ENCODE peak calls at places on chromosomes 5 and 9, in seven cellular contexts. One of them, this sample, is unnamed.

GRCh38 chr9:94800424-94801117 is 74.1 kb downstream of the AOPEP start:
- DNase-seq in testis: no peak
- DNase-seq in foreskin fibroblast: peak; percentile 42
- DNase-seq in cerebellar nuclear complex: no peak
- DNase-seq in NCI-H524: no peak
- DNase-seq in astrocyte of the spinal cord: peak; percentile 39
- DNase-seq in NCI-H69: no peak
- DNase-seq in this sample: no peak

GRCh38 chr5:1868886-1869285 is 13.8 kb downstream of the IRX4 start:
- DNase-seq in cerebellar nuclear complex: no peak
- DNase-seq in NCI-H69: no peak
- DNase-seq in testis: no peak
- DNase-seq in astrocyte of the spinal cord: no peak
- DNase-seq in NCI-H524: no peak
- DNase-seq in foreskin fibroblast: no peak
- DNase-seq in this sample: no peak

GRCh38 chr5:113128082-113128481 is 151.5 kb downstream of the DCP2 start:
- DNase-seq in cerebellar nuclear complex: no peak
- DNase-seq in astrocyte of the spinal cord: no peak
- DNase-seq in NCI-H524: peak; percentile 76
- DNase-seq in foreskin fibroblast: no peak
- DNase-seq in testis: no peak
- DNase-seq in NCI-H69: no peak
- DNase-seq in this sample: no peak

GRCh38 chr9:87276327-87276841 is 221.3 kb upstream of the DAPK1 start:
- DNase-seq in NCI-H69: no peak
- DNase-seq in astrocyte of the spinal cord: peak; percentile 90
- DNase-seq in testis: no peak
- DNase-seq in cerebellar nuclear complex: no peak
- DNase-seq in foreskin fibroblast: peak; percentile 83
- DNase-seq in NCI-H524: no peak
- DNase-seq in this sample: no peak

GRCh38 chr5:134240421-134240962 is 14.6 kb upstream of the PPP2CA start:
- DNase-seq in astrocyte of the spinal cord: peak; percentile 85
- DNase-seq in testis: peak; percentile 26
- DNase-seq in NCI-H69: peak; percentile 77
- DNase-seq in cerebellar nuclear complex: peak; percentile 84
- DNase-seq in foreskin fibroblast: peak; percentile 80
- DNase-seq in NCI-H524: peak; percentile 25
- DNase-seq in this sample: peak; percentile 52

GRCh38 chr5:42583322-42583721 is 160.1 kb downstream of the GHR start:
- DNase-seq in astrocyte of the spinal cord: peak; percentile 48
- DNase-seq in testis: peak; percentile 72
- DNase-seq in foreskin fibroblast: peak; percentile 79
- DNase-seq in cerebellar nuclear complex: no peak
- DNase-seq in NCI-H524: peak; percentile 58
- DNase-seq in NCI-H69: peak; percentile 51
- DNase-seq in this sample: no peak

GRCh38 chr9:119322137-119322695 is 47.0 kb downstream of the BRINP1 start:
- DNase-seq in foreskin fibroblast: no peak
- DNase-seq in NCI-H524: no peak
- DNase-seq in NCI-H69: peak; percentile 9
- DNase-seq in cerebellar nuclear complex: no peak
- DNase-seq in astrocyte of the spinal cord: no peak
- DNase-seq in testis: peak; percentile 86
- DNase-seq in this sample: no peak

GRCh38 chr5:62475072-62475471 is 62.5 kb downstream of the IPO11 start:
- DNase-seq in NCI-H69: no peak
- DNase-seq in astrocyte of the spinal cord: peak; percentile 63
- DNase-seq in foreskin fibroblast: peak; percentile 90
- DNase-seq in testis: no peak
- DNase-seq in cerebellar nuclear complex: no peak
- DNase-seq in NCI-H524: no peak
- DNase-seq in this sample: no peak